ENCODE peak calls at places on chromosomes 16 and 17, in ten cellular contexts. D is stimulated activated CD8-positive, alpha-beta memory T cell treated with anti-CD3 and anti-CD28 coated beads, Interleukin-15, amount 100 ng/mL, for 24 hours; R is HS-27A; K is cardiac fibroblast; V is activated naive CD8-positive, alpha-beta T cell treated with anti-CD3 and anti-CD28 coated beads, Interleukin-2, amount 50 U/mL, for 24 hours; X is CD8-positive, alpha-beta T cell; O is mesothelial cell of epicardium; W is stimulated activated CD4-positive, alpha-beta T cell treated with anti-CD3 and anti-CD28 coated beads, Interleukin-2, amount 100 ng/mL, for 48 hours; E is H7; J is effector CD4-positive, alpha-beta T cell. H is an unnamed sample.

GRCh38 chr17:65572186-65572580 is 10.7 kb upstream of the AXIN2 start:
- DNase-seq in V (no peak), R (no peak), X (no peak), J (no peak), W (no peak), K (no peak), O (no peak), E (peak), D (no peak), H (no peak)

GRCh38 chr16:3793161-3793576 is 75.8 kb upstream of the TRAP1 start:
- DNase-seq in D (no peak), O (no peak), J (no peak), V (no peak), W (no peak), K (peak), R (no peak), E (peak), X (no peak), H (no peak)

GRCh38 chr16:11614587-11615175 is 28.0 kb upstream of the LITAF start:
- DNase-seq in D (no peak), X (no peak), W (no peak), K (no peak), V (no peak), O (no peak), J (no peak), R (no peak), E (no peak), H (no peak)

GRCh38 chr16:30145692-30146091 is 22.7 kb upstream of the MAPK3 start:
- DNase-seq in D (no peak), K (no peak), O (no peak), R (no peak), X (no peak), V (no peak), E (no peak), W (no peak), J (no peak), H (no peak)

GRCh38 chr17:45320349-45320930 is 3.6 kb upstream of the MAP3K14 start:
- DNase-seq in J (no peak), K (peak), E (no peak), X (no peak), O (no peak), D (no peak), R (peak), V (no peak), W (no peak), H (no peak)

GRCh38 chr16:87303431-87303930 is 13.7 kb downstream of the C16orf95 start:
- DNase-seq in X (no peak), O (no peak), J (no peak), K (peak), W (no peak), V (no peak), E (no peak), R (no peak), D (no peak), H (no peak)

GRCh38 chr17:48841395-48841831 is 10.6 kb downstream of the CALCOCO2 start:
- DNase-seq in D (no peak), K (peak), J (no peak), R (no peak), O (no peak), E (no peak), X (peak), V (no peak), W (no peak), H (peak)

GRCh38 chr16:65574311-65574966 is 452.6 kb upstream of the CDH11 start:
- DNase-seq in X (no peak), V (no peak), J (no peak), D (no peak), K (no peak), E (no peak), W (no peak), O (no peak), R (no peak), H (no peak)

GRCh38 chr17:28570716-28571254 is 539 bp downstream of the PIGS start:
- DNase-seq in D (peak), K (peak), X (peak), V (peak), E (peak), J (peak), O (no peak), W (peak), R (no peak), H (no peak)

GRCh38 chr17:74873874-74874614 is 1.2 kb upstream of the FDXR start:
- DNase-seq in R (no peak), E (peak), J (no peak), K (no peak), W (no peak), V (no peak), D (no peak), O (no peak), X (no peak), H (peak)

GRCh38 chr17:40707720-40708119 is 4.2 kb upstream of the KRT24 start:
- DNase-seq in V (no peak), R (no peak), W (no peak), O (no peak), K (peak), X (no peak), J (no peak), D (no peak), E (no peak), H (no peak)

GRCh38 chr17:32831627-32832243 is 45.2 kb downstream of the MYO1D start:
- DNase-seq in D (no peak), R (no peak), E (no peak), K (no peak), J (no peak), O (no peak), X (no peak), W (no peak), V (no peak), H (no peak)

GRCh38 chr16:21001262-21001661 is 100.7 kb downstream of the LYRM1 start:
- DNase-seq in W (peak), D (no peak), V (peak), R (no peak), O (no peak), X (no peak), K (peak), E (peak), J (no peak), H (peak)

GRCh38 chr16:29825145-29826044 is 5.1 kb downstream of the MVP start:
- DNase-seq in W (no peak), K (peak), X (no peak), J (no peak), E (no peak), O (no peak), V (peak), D (no peak), R (no peak), H (no peak)

GRCh38 chr17:29699283-29699682 is 76.6 kb upstream of the CORO6 start:
- DNase-seq in O (no peak), J (no peak), K (no peak), D (no peak), E (no peak), R (no peak), V (no peak), X (no peak), W (no peak), H (no peak)

GRCh38 chr16:49756971-49757743 is 98.8 kb downstream of the ZNF423 start:
- DNase-seq in X (no peak), W (no peak), R (no peak), E (no peak), J (no peak), K (peak), O (no peak), D (no peak), V (no peak), H (no peak)

GRCh38 chr17:12739500-12739899 is 49.8 kb upstream of the ARHGAP44 start:
- DNase-seq in K (no peak), X (no peak), J (no peak), E (no peak), O (no peak), V (no peak), D (no peak), W (no peak), R (no peak), H (no peak)

GRCh38 chr17:76420356-76421053 is 32.4 kb downstream of the UBE2O start:
- DNase-seq in X (no peak), V (no peak), D (no peak), O (no peak), K (no peak), W (no peak), R (no peak), E (no peak), J (no peak), H (no peak)

GRCh38 chr16:57299009-57299718 is 14.7 kb upstream of the PLLP start:
- DNase-seq in R (no peak), J (peak), D (no peak), O (no peak), V (peak), K (peak), W (peak), E (no peak), X (no peak), H (no peak)